ENCODE peak calls at places on chromosomes 3 and 15, in seven cellular contexts. H, V, I, P, L, A and W are unnamed samples.

GRCh38 chr3:193231201-193231600 is 9.8 kb upstream of the PLAAT1 start:
- DNase-seq in V (no peak), A (no peak), L (no peak), I (no peak), H (no peak), P (no peak), W (no peak)

GRCh38 chr15:34122771-34123183 is 20.9 kb downstream of the PGBD4 start:
- DNase-seq in V (peak), H (no peak), A (no peak), I (no peak), P (no peak), L (no peak), W (no peak)

GRCh38 chr3:64539451-64540196 is 148.2 kb downstream of the ADAMTS9 start:
- DNase-seq in I (peak), L (no peak), P (no peak), A (no peak), H (peak), V (no peak), W (no peak)

GRCh38 chr15:93212578-93212977 is 123.6 kb upstream of the RGMA start:
- DNase-seq in V (no peak), L (no peak), H (no peak), P (no peak), A (no peak), I (no peak), W (no peak)

GRCh38 chr3:12158387-12159226 is at the start of gene TIMP4:
- DNase-seq in I (no peak), L (no peak), P (peak), A (no peak), H (peak), V (no peak), W (peak)

GRCh38 chr3:30934208-30934550 is 39.7 kb upstream of the GADL1 start:
- DNase-seq in V (no peak), L (no peak), I (no peak), P (no peak), A (no peak), H (no peak), W (no peak)

GRCh38 chr15:83475551-83475950 is 28.4 kb downstream of the SH3GL3 start:
- DNase-seq in L (no peak), A (no peak), P (no peak), I (no peak), V (no peak), H (no peak), W (no peak)

GRCh38 chr15:68666120-68666811 is 87.5 kb downstream of the CORO2B start:
- DNase-seq in L (no peak), I (no peak), P (no peak), H (no peak), A (no peak), V (no peak), W (no peak)

GRCh38 chr3:194494951-194495374 is 8.2 kb upstream of the ATP13A3 start:
- DNase-seq in I (no peak), V (no peak), H (no peak), A (no peak), L (no peak), P (no peak), W (no peak)

GRCh38 chr3:134449277-134449676 is 36.5 kb downstream of the ANAPC13 start:
- DNase-seq in P (peak), A (peak), I (no peak), H (peak), L (no peak), V (no peak), W (no peak)

GRCh38 chr3:148711981-148712666 is 14.4 kb downstream of the AGTR1 start:
- DNase-seq in A (no peak), P (no peak), I (no peak), L (no peak), V (no peak), H (no peak), W (no peak)

GRCh38 chr3:184144505-184144904 is 9.3 kb downstream of the EIF2B5 start:
- DNase-seq in P (no peak), V (no peak), I (no peak), L (no peak), A (peak), H (no peak), W (no peak)

GRCh38 chr3:184145120-184145524 is 10.0 kb downstream of the EIF2B5 start:
- DNase-seq in H (no peak), L (peak), A (peak), P (peak), I (no peak), V (no peak), W (peak)

GRCh38 chr3:184148065-184148464 is 7.1 kb upstream of the DVL3 start:
- DNase-seq in H (no peak), P (no peak), A (no peak), L (no peak), V (no peak), I (no peak), W (no peak)

GRCh38 chr3:184143327-184143726 is 8.2 kb downstream of the EIF2B5 start:
- DNase-seq in V (no peak), H (no peak), L (no peak), A (no peak), I (no peak), P (no peak), W (no peak)

DNA sequence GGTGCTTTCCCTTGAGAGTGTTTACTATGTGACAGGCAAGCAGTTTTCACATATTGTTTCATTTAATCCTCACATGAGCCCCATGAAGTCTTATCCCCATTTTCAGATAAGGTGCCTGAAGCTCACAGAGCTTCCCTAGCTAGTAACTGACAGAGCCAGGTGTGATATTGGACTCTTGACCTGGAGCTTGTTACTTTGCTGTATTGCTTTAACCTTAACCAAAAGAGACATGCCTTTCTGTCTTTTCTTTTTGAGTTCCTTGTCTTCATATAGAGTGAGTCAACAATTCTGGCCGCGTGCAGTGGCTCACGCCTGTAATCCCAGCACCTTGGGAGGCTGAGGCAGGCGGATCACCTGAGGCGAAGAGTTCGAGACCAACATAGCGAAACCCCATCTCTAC is 9.3 kb upstream of the DVL3 start:
- DNase-seq in I (no peak), H (no peak), P (no peak), A (no peak), L (peak), V (no peak), W (no peak)
- TF ChIP-seq POLR2A in I (no peak), H (no peak), P (no peak), A (no peak), L (no peak), V (no peak), W (no peak)

GRCh38 chr15:75347222-75348033 is 589 bp downstream of the NEIL1 start:
- DNase-seq in V (no peak), I (peak), A (peak), P (peak), H (peak), L (peak), W (peak)
- TF ChIP-seq POLR2A in V (peak), I (no peak), A (peak), P (peak), H (no peak), L (no peak), W (no peak)

GRCh38 chr3:182794806-182795369 is 1.6 kb downstream of the ATP11B start:
- DNase-seq in H (no peak), P (no peak), I (no peak), V (no peak), A (no peak), L (no peak), W (no peak)

GRCh38 chr3:182794455-182794773 is 1.1 kb downstream of the ATP11B start:
- DNase-seq in A (no peak), P (no peak), H (no peak), V (no peak), I (no peak), L (no peak), W (peak)

GRCh38 chr3:182792901-182793662 is at the start of gene ATP11B:
- DNase-seq in L (peak), V (no peak), P (peak), A (peak), H (peak), I (peak), W (peak)

GRCh38 chr3:182795383-182795782 is 2.1 kb downstream of the ATP11B start:
- DNase-seq in P (no peak), V (no peak), L (no peak), I (no peak), A (peak), H (no peak), W (peak)

DNA sequence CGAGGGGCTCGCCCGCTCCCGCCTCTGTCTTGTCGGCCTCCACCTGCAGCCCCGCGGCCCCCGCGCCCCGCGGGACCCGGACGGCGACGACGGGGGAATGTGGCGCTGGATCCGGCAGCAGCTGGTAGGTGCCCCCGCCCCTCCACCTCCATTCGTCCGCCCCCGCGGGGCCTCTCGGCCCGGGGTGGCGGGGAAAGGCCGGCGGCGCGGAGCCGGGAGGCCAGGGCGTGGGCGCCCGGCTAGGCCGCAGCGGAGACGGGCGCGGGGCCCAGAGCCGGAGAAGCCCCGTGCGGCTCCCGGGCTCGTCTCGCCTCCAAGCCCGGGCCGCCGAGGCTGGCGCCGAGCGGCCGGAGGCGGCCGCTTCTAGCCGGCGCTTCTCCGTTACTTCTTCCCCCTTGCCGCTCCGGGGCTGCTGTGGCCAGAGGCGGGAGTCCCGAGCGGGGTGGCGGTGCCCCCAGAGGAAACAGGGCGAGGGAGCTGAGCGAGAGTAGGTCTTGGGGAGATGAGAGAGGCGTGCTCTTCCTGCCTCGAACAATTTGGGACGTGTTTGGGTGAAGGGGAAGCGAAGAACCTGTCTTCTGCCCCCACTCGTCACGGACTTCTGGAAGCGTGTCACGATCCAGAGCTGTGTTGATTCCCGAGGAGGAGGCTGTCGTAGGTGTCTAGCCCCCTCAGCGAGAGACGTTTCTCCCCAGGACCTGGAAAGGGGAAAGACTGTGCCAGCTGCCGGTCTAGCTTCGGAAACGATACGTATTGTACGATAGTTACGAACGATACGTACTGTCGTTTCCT is 555 bp downstream of the ATP11B start:
- DNase-seq in L (no peak), A (peak), I (peak), P (peak), V (no peak), H (peak), W (peak)
- TF ChIP-seq POLR2A in L (no peak), A (no peak), I (no peak), P (peak), V (peak), H (no peak), W (peak)

DNA sequence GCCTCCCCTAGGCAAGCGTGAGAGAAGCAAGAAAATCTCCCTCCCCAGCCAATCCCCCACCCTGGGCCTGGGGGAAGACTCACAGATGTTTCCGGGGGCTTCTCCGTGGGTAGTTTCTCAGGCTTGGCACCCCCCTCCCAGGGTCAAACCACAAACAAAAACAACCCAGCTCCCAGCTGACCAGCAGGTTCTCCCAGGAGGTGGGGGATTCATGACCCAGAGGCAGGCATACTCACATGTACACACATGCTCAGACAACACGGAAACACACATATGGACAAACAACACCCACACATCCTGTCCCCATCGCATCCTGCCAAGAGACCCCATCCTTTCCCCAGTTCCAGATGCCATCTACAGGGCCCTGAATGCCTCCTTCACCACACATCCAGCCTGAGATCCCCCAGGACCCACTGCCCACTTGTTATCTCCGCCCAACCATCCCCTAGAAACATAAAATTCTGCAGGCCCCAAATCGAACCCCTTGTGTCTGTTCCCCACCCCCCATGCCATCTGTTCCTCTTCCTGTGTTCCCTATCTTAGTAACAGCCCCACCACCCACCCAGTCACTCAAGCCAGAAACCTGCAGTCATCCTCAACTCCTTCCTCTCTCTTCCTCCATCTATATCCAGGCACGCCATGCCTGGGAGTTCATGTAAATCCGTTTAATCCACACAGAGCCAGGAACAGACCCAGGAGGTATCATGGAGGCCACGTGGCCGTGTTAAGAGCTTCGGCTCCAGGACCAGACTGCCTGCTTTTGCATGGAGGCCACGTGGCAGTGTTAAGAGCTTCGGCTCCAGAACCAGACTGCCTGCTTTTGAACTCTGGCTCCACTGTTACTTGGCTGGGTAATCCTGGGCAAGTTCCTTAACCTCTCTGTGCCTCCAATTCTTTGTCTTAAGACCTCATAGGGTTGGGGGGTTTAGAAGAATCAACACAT is 5.0 kb downstream of the CSRNP1 start:
- DNase-seq in H (no peak), V (no peak), I (no peak), L (no peak), A (no peak), P (no peak), W (peak)
- TF ChIP-seq POLR2A in H (no peak), V (no peak), I (no peak), L (no peak), A (no peak), P (no peak), W (no peak)

GRCh38 chr3:16513141-16514020 is at the start of gene RFTN1:
- DNase-seq in P (peak), V (no peak), I (peak), L (no peak), A (no peak), H (peak), W (peak)
- TF ChIP-seq POLR2A in P (no peak), V (peak), I (no peak), L (no peak), A (no peak), H (no peak), W (no peak)